ENCODE peak calls at places on chromosomes 3 and 15, in four cellular contexts. R is effector memory CD4-positive, alpha-beta T cell; U is dorsolateral prefrontal cortex; W is heart right ventricle. B is an unnamed sample. For H3K27me3, the result is how much of the 10 kb centered on the place peaks cover.

GRCh38 chr3:120800625-120801024 is 58.1 kb downstream of the GTF2E1 start:
- DNase-seq in R (no peak), W (no peak), U (no peak), B (no peak)

GRCh38 chr3:160941885-160942494 is 163.2 kb downstream of the B3GALNT1 start:
- DNase-seq in U (no peak), W (no peak), R (peak), B (peak)

GRCh38 chr15:74892313-74892712 is 2.5 kb downstream of the MPI start:
- DNase-seq in W (no peak), R (no peak), U (no peak), B (no peak)

GRCh38 chr15:61996056-61996635 is 64.1 kb downstream of the VPS13C start:
- DNase-seq in U (no peak), W (no peak), R (no peak), B (no peak)

GRCh38 chr15:100686021-100686724 is 83.8 kb downstream of the ASB7 start:
- DNase-seq in U (no peak), R (no peak), W (peak), B (no peak)

GRCh38 chr15:75455982-75456531 is 4.6 kb upstream of the SIN3A start:
- DNase-seq in R (peak), U (peak), W (no peak), B (peak)

GRCh38 chr3:39176025-39176714 is 16.2 kb downstream of the XIRP1 start:
- DNase-seq in U (no peak), W (no peak), R (no peak), B (no peak)

GRCh38 chr3:41893977-41894376 is 67.9 kb downstream of the ULK4 start:
- DNase-seq in W (no peak), R (no peak), U (no peak), B (no peak)

GRCh38 chr3:26653811-26654379 is 31.3 kb downstream of the LRRC3B start:
- DNase-seq in R (no peak), U (no peak), W (no peak), B (no peak)

GRCh38 chr3:52052831-52053306 is 3.5 kb downstream of the DUSP7 start:
- DNase-seq in U (peak), W (peak), R (peak), B (no peak)

GRCh38 chr3:158845748-158846350 is 44.0 kb downstream of the MFSD1 start:
- DNase-seq in U (no peak), W (no peak), R (peak), B (peak)

GRCh38 chr15:45548753-45549520 is 26.4 kb upstream of the SLC30A4 start:
- DNase-seq in W (no peak), R (no peak), U (no peak), B (no peak)

GRCh38 chr3:161069441-161070251 is 35.5 kb downstream of the B3GALNT1 start:
- DNase-seq in W (no peak), R (no peak), U (no peak), B (no peak)

GRCh38 chr15:83561661-83562060 is 92.3 kb upstream of the ADAMTSL3 start:
- DNase-seq in U (no peak), W (no peak), R (no peak), B (no peak)

GRCh38 chr15:26132786-26133185 is 269.7 kb upstream of the ATP10A start:
- DNase-seq in R (no peak), W (no peak), U (no peak), B (no peak)

GRCh38 chr3:77051927-77052542 is 12.1 kb downstream of the ROBO2 start:
- DNase-seq in U (no peak), R (no peak), W (no peak), B (no peak)

GRCh38 chr15:31774045-31774444 is 256.3 kb upstream of the CHRNA7 start:
- DNase-seq in R (no peak), W (no peak), U (no peak), B (no peak)

GRCh38 chr3:23761440-23761896 is 44.3 kb upstream of the UBE2E1 start:
- DNase-seq in R (no peak), U (no peak), W (no peak), B (no peak)

GRCh38 chr15:80780416-80781221 is 1.4 kb downstream of the CEMIP start:
- DNase-seq in U (no peak), W (peak), R (no peak), B (peak)

GRCh38 chr3:132817646-132818177 is 95.5 kb upstream of the NPHP3 start:
- DNase-seq in R (no peak), W (no peak), U (no peak), B (no peak)

GRCh38 chr3:108329947-108330346 is 33.6 kb downstream of the HHLA2 start:
- DNase-seq in W (no peak), U (no peak), R (no peak), B (no peak)

GRCh38 chr3:158700559-158700958 is 28.1 kb upstream of the LXN start:
- DNase-seq in W (no peak), U (no peak), R (no peak), B (no peak)

GRCh38 chr3:150069633-150070032 is 98.9 kb upstream of the PFN2 start:
- DNase-seq in W (no peak), R (no peak), U (no peak), B (no peak)

GRCh38 chr3:15053541-15053940 is 11.6 kb downstream of the MRPS25 start:
- DNase-seq in W (no peak), U (no peak), R (no peak), B (no peak)

GRCh38 chr3:33636125-33636855 is 81.8 kb downstream of the CLASP2 start:
- DNase-seq in W (no peak), U (no peak), R (no peak), B (peak)

GRCh38 chr3:31652296-31652695 is 119.6 kb downstream of the STT3B start:
- DNase-seq in U (no peak), R (no peak), W (no peak), B (no peak)

GRCh38 chr3:16801698-16802097 is 83.1 kb upstream of the PLCL2 start:
- DNase-seq in R (no peak), U (no peak), W (no peak), B (no peak)

GRCh38 chr15:51883436-51883835 is 54.0 kb downstream of the TMOD3 start:
- DNase-seq in W (no peak), R (no peak), U (no peak), B (no peak)

GRCh38 chr3:150975992-150976368 is 3.5 kb upstream of the CLRN1 start:
- DNase-seq in U (no peak), R (no peak), W (no peak), B (no peak)

GRCh38 chr15:96334705-96335428 is 4.4 kb downstream of the NR2F2 start:
- DNase-seq in U (no peak), W (no peak), R (no peak), B (no peak)
- H3K27me3 ChIP-seq in U (half or more), W (under half), R (under half), B (under half)

GRCh38 chr3:184583345-184584000 is 21.9 kb downstream of the EPHB3 start:
- DNase-seq in W (peak), R (no peak), U (no peak), B (no peak)

GRCh38 chr3:184581331-184582210 is 20.0 kb downstream of the EPHB3 start:
- DNase-seq in W (no peak), R (no peak), U (no peak), B (no peak)

GRCh38 chr3:184582998-184583344 is 21.4 kb downstream of the EPHB3 start:
- DNase-seq in R (no peak), W (no peak), U (no peak), B (no peak)

GRCh38 chr3:184584001-184584891 is 22.7 kb downstream of the EPHB3 start:
- DNase-seq in W (no peak), U (no peak), R (no peak), B (no peak)

DNA sequence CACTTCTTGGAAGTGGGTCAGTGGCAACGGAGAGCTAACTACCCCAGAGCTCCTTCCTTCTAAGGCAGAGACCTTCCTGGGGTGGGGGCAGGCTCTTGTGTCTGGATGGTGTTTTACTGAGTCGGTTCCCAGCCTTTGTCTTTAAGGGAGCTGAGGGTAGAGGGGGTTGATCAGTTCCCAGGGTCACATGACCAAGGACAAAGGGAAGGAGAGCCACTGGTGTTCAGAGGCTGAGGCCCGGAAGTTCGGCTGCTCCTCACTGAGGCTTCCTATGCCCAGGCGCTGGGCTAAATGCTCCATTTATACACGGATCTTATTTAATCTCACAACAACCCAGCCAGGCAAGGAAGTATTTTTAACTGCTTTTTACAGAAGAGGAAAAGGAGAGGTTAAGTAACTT is 21.0 kb downstream of the EPHB3 start:
- DNase-seq in W (peak), U (no peak), R (no peak), B (no peak)
- H3K27me3 ChIP-seq in W (under half), U (under half), R (under half), B (under half)

GRCh38 chr15:77816983-77817382 is 184.3 kb upstream of the LINGO1 start:
- DNase-seq in W (no peak), U (no peak), R (no peak), B (no peak)

GRCh38 chr15:77815015-77815414 is 182.3 kb upstream of the LINGO1 start:
- DNase-seq in W (no peak), U (no peak), R (no peak), B (no peak)

GRCh38 chr15:77819271-77819806 is 186.6 kb upstream of the LINGO1 start:
- DNase-seq in R (no peak), U (no peak), W (no peak), B (no peak)

GRCh38 chr15:77818484-77819270 is 186.0 kb upstream of the LINGO1 start:
- DNase-seq in W (no peak), U (no peak), R (no peak), B (no peak)

DNA sequence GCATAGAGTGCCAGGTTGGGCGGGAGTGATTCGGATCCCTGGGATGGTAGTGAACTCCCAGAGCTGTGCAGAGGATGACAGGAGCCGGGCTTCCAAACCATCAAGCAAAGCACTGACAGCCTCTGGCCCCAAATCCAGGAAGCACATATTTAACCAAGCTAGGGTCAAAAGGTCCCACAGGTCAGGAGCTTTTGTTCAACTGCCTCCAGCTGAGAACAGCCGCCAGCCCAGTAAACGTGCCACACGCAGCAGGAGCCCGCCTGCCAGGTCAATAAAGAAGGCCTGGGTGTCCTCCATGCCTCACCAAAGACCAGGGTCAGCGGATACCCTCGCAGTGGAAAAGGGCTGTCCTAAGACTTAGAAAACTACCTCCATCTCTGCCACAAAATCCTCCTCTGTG is 184.7 kb upstream of the LINGO1 start:
- DNase-seq in W (no peak), R (no peak), U (no peak), B (no peak)
- H3K27me3 ChIP-seq in W (half or more), R (under half), U (under half), B (under half)

GRCh38 chr15:40365016-40365415 is 7.0 kb downstream of the DISP2 start:
- DNase-seq in R (no peak), W (no peak), U (no peak), B (no peak)
- H3K27me3 ChIP-seq in R (under half), W (under half), U (under half), B (half or more)

DNA sequence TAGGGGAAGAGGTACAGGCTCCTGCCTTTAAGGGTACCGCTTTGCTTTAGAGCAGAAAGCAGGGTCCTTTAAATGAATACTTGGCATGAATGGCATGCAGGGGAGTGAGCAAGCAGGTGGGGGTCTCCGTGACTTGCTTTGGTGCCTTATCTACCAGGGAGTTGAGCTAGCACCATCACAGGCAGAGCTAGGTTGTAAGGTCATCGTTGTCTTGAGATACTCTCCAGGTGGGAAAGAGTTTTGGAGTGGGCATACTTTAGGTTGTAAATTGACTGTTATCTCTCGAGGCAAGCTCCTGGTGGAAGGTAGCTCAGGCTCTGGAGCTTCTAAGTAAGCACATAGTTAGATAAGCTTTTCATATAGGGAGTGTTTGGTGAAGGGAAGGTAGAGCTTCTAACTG is 5.6 kb downstream of the GASK1A start:
- DNase-seq in W (no peak), U (no peak), R (no peak), B (no peak)
- H3K27me3 ChIP-seq in W (under half), U (under half), R (under half), B (under half)

GRCh38 chr3:128455116-128455515 is 11.6 kb downstream of the DNAJB8 start:
- DNase-seq in W (no peak), R (no peak), U (no peak), B (no peak)
- H3K27me3 ChIP-seq in W (under half), R (under half), U (under half), B (under half)

GRCh38 chr15:66018178-66018797 is 149.0 kb downstream of the RAB11A start:
- DNase-seq in R (no peak), W (no peak), U (no peak), B (no peak)
- H3K27me3 ChIP-seq in R (under half), W (under half), U (under half), B (under half)

GRCh38 chr3:98755601-98756000 is 7.5 kb upstream of the ST3GAL6 start:
- DNase-seq in U (no peak), R (no peak), W (no peak), B (no peak)
- H3K27me3 ChIP-seq in U (under half), R (under half), W (under half), B (under half)

GRCh38 chr15:77839970-77840609 is 207.4 kb upstream of the LINGO1 start:
- DNase-seq in U (no peak), W (no peak), R (no peak), B (no peak)
- H3K27me3 ChIP-seq in U (under half), W (under half), R (under half), B (under half)

GRCh38 chr15:70478251-70478990 is 284.9 kb downstream of the UACA start:
- DNase-seq in U (no peak), W (peak), R (no peak), B (no peak)

GRCh38 chr15:70475921-70476320 is 287.4 kb downstream of the UACA start:
- DNase-seq in U (no peak), W (no peak), R (no peak), B (no peak)

GRCh38 chr15:70476441-70476840 is 286.9 kb downstream of the UACA start:
- DNase-seq in U (no peak), W (no peak), R (no peak), B (no peak)

GRCh38 chr15:70479056-70479455 is 284.3 kb downstream of the UACA start:
- DNase-seq in R (no peak), U (no peak), W (no peak), B (no peak)

DNA sequence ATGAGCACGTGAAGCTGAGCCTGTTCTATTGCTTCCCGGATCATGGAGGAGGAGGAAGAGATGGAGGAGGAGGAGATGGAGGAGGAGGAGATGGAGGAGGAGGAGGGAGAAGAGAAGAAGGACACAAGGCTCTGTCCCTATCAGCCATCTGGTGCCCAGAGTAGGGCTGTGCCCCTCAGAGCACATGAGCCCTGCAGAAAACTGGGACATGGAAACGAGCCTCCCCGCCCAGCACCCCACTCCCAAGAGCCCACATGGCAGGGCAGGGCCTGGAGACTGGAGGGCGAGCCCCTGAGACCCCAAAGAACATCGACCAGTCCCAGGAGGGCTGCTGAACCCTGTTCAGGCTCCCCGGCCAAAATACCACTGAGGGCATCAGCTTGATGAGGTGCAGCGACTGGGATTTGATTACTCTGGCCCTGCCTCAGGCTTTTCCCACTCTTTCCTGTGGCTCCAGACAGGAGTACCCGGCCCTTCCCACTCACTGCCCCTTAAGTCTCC is 285.6 kb downstream of the UACA start:
- DNase-seq in U (no peak), R (no peak), W (no peak), B (no peak)
- H3K27me3 ChIP-seq in U (under half), R (under half), W (under half), B (under half)

B was measured in neuronal stem cell.